ENCODE peak calls at places on chromosomes 1 and 21, in five cellular contexts. K, S, F, J and Z are unnamed samples.

GRCh38 chr1:156727914-156728598 is at the start of gene METTL25B:
- DNase-seq in K (peak), S (peak), F (no peak), J (peak), Z (no peak)

GRCh38 chr1:186643600-186643999 is 36.6 kb downstream of the PTGS2 start:
- DNase-seq in K (no peak), S (no peak), F (no peak), J (no peak), Z (no peak)

GRCh38 chr21:33642896-33643657 is 776 bp downstream of the ITSN1 start:
- DNase-seq in K (peak), S (peak), F (no peak), J (no peak), Z (no peak)

GRCh38 chr21:37338671-37339526 is 27.7 kb upstream of the DYRK1A start:
- DNase-seq in K (no peak), S (no peak), F (no peak), J (peak), Z (no peak)

GRCh38 chr1:91349524-91349923 is 55.1 kb downstream of the HFM1 start:
- DNase-seq in K (no peak), S (no peak), F (no peak), J (no peak), Z (no peak)

GRCh38 chr1:86788300-86789206 is 84.2 kb downstream of the SH3GLB1 start:
- DNase-seq in K (no peak), S (peak), F (no peak), J (no peak), Z (peak)

GRCh38 chr1:162696286-162696862 is 64.1 kb downstream of the DDR2 start:
- DNase-seq in K (no peak), S (peak), F (no peak), J (peak), Z (peak)

GRCh38 chr1:32023351-32023750 is 9.7 kb downstream of the KHDRBS1 start:
- DNase-seq in K (no peak), S (no peak), F (no peak), J (no peak), Z (no peak)

GRCh38 chr1:227416156-227416865 is 98.0 kb upstream of the CDC42BPA start:
- DNase-seq in K (no peak), S (no peak), F (no peak), J (no peak), Z (no peak)

GRCh38 chr1:29029652-29030051 is 94.1 kb downstream of the TMEM200B start:
- DNase-seq in K (no peak), S (no peak), F (no peak), J (no peak), Z (no peak)